ENCODE peak calls at places on chromosomes 16 and 17, in six cellular contexts. M is activated CD8-positive, alpha-beta memory T cell treated with anti-CD3 and anti-CD28 coated beads for 1 hour; J is CD8-positive, alpha-beta memory T cell; K is PC-3; L is prostate gland; P is HFFc6. S is an unnamed sample.
A peak's percentile ranks its signal among the peaks of the same experiment; 100 is the strongest.

GRCh38 chr17:5864910-5865657 is 205.1 kb upstream of the WSCD1 start:
- DNase-seq in K (no peak), L (no peak), P (no peak), J (no peak), M (no peak), S (no peak)

GRCh38 chr17:14738652-14738988 is 437.7 kb downstream of the HS3ST3B1 start:
- DNase-seq in L (no peak), P (no peak), M (no peak), K (no peak), J (no peak), S (no peak)

GRCh38 chr17:36932383-36933173 is 4.7 kb upstream of the LHX1 start:
- DNase-seq in K (no peak), P (no peak), L (no peak), M (no peak), J (no peak), S (no peak)

GRCh38 chr16:20866161-20866772 is 33.9 kb downstream of the DCUN1D3 start:
- DNase-seq in P (peak; percentile 81), K (peak; percentile 70), J (no peak), L (no peak), M (no peak), S (peak; percentile 60)

GRCh38 chr17:38748329-38749221 is at the start of gene PCGF2:
- DNase-seq in J (no peak), M (no peak), L (peak; percentile 97), K (peak; percentile 79), P (peak; percentile 68), S (peak; percentile 94)

GRCh38 chr17:2259769-2260536 is 43.6 kb downstream of the SMG6 start:
- DNase-seq in L (no peak), M (peak; percentile 21), P (no peak), J (peak; percentile 54), K (no peak), S (no peak)

GRCh38 chr17:57226793-57227192 is 29.5 kb upstream of the MSI2 start:
- DNase-seq in J (no peak), P (no peak), K (no peak), L (no peak), M (no peak), S (no peak)

GRCh38 chr17:67493811-67494210 is 116.7 kb downstream of the PITPNC1 start:
- DNase-seq in P (no peak), K (no peak), M (no peak), L (no peak), J (no peak), S (no peak)